ENCODE peak calls at places on chromosomes 6 and 20, in five cellular contexts. N, K, J, L and R are unnamed samples.
A peak's percentile ranks its signal among the peaks of the same experiment; 100 is the strongest.

GRCh38 chr6:31664790-31665500 is at the start of gene GPANK1:
- DNase-seq in N (peak; percentile 68), K (peak; percentile 95), J (peak; percentile 78), L (peak; percentile 95), R (peak; percentile 65)

GRCh38 chr6:157219201-157220200 is 103.8 kb downstream of the TMEM242 start:
- DNase-seq in N (no peak), K (no peak), J (no peak), L (no peak), R (no peak)

GRCh38 chr6:155080876-155081845 is 86.0 kb downstream of the TIAM2 start:
- DNase-seq in N (no peak), K (no peak), J (no peak), L (no peak), R (no peak)

GRCh38 chr6:72963946-72964345 is 261.4 kb downstream of the KHDC1L start:
- DNase-seq in N (no peak), K (no peak), J (no peak), L (no peak), R (no peak)

GRCh38 chr6:15417811-15418210 is 171.9 kb downstream of the JARID2 start:
- DNase-seq in N (no peak), K (no peak), J (no peak), L (no peak), R (no peak)

GRCh38 chr6:19597809-19598320 is 239.3 kb upstream of the ID4 start:
- DNase-seq in N (no peak), K (peak; percentile 83), J (no peak), L (no peak), R (no peak)

GRCh38 chr6:105424177-105424783 is 21.4 kb upstream of the PREP start:
- DNase-seq in N (peak; percentile 68), K (peak; percentile 70), J (peak; percentile 51), L (peak; percentile 69), R (no peak)

GRCh38 chr6:29301401-29301800 is at the start of gene OR14J1:
- DNase-seq in N (no peak), K (no peak), J (no peak), L (no peak), R (no peak)

GRCh38 chr20:44735816-44736169 is 9.9 kb upstream of the KCNK15 start:
- DNase-seq in N (no peak), K (no peak), J (no peak), L (no peak), R (no peak)

GRCh38 chr20:62134735-62135231 is 8.4 kb downstream of the PSMA7 start:
- DNase-seq in N (no peak), K (no peak), J (no peak), L (peak; percentile 51), R (no peak)

GRCh38 chr6:78850621-78851020 is 16.7 kb upstream of the IRAK1BP1 start:
- DNase-seq in N (no peak), K (no peak), J (no peak), L (no peak), R (no peak)

GRCh38 chr6:140897804-140898573 is 1234.7 kb upstream of the GJE1 start:
- DNase-seq in N (no peak), K (no peak), J (no peak), L (no peak), R (no peak)

GRCh38 chr20:3239026-3239866 is at the start of gene SLC4A11:
- DNase-seq in N (peak; percentile 57), K (peak; percentile 68), J (no peak), L (peak; percentile 62), R (peak; percentile 45)

GRCh38 chr20:59669451-59669850 is 65.1 kb downstream of the PHACTR3 start:
- DNase-seq in N (no peak), K (no peak), J (no peak), L (no peak), R (no peak)

GRCh38 chr6:16372029-16372776 is 133.8 kb downstream of the GMPR start:
- DNase-seq in N (no peak), K (no peak), J (no peak), L (no peak), R (no peak)

GRCh38 chr20:37414133-37414532 is 68.2 kb downstream of the SRC start:
- DNase-seq in N (no peak), K (no peak), J (no peak), L (no peak), R (no peak)

GRCh38 chr20:15345287-15345686 is 1007.9 kb upstream of the FLRT3 start:
- DNase-seq in N (no peak), K (no peak), J (no peak), L (no peak), R (no peak)
- TF ChIP-seq CTCF in N (no peak), K (no peak), J (no peak), L (no peak), R (no peak)

DNA sequence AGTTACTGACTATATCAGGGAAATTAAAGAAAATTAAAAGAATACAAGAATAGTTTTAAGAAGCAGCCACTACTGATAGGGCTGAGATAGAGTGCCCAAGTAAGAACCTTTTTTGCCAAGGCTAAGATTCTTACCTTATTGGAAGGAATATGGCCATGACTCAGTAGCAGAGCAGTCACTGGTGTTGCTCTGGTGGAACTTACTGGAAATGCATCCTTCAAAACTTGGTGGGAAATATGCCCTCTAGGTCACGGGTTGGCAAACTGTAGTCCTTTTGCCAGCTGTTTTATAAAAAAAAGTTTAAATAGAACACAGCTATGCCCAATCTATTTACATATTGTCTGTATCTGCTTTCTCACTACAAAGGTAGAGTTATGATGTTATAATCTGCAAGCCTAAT is 6.0 kb downstream of the HSF2 start:
- DNase-seq in N (no peak), K (no peak), J (no peak), L (no peak), R (no peak)
- TF ChIP-seq CTCF in N (no peak), K (no peak), J (no peak), L (no peak), R (no peak)

GRCh38 chr6:35687658-35688604 is 784 bp downstream of the FKBP5 start:
- DNase-seq in N (peak; percentile 54), K (peak; percentile 86), J (no peak), L (peak; percentile 67), R (no peak)
- TF ChIP-seq CTCF in N (no peak), K (peak; percentile 7), J (no peak), L (no peak), R (no peak)

GRCh38 chr20:7650081-7650480 is 290.2 kb downstream of the HAO1 start:
- DNase-seq in N (no peak), K (peak; percentile 66), J (no peak), L (no peak), R (no peak)
- TF ChIP-seq CTCF in N (no peak), K (no peak), J (no peak), L (no peak), R (no peak)

GRCh38 chr6:83514877-83515466 is 2.6 kb downstream of the PRSS35 start:
- DNase-seq in N (peak; percentile 34), K (peak; percentile 50), J (no peak), L (peak; percentile 77), R (no peak)

GRCh38 chr6:83517500-83517899 is 5.2 kb downstream of the PRSS35 start:
- DNase-seq in N (no peak), K (no peak), J (no peak), L (no peak), R (no peak)

DNA sequence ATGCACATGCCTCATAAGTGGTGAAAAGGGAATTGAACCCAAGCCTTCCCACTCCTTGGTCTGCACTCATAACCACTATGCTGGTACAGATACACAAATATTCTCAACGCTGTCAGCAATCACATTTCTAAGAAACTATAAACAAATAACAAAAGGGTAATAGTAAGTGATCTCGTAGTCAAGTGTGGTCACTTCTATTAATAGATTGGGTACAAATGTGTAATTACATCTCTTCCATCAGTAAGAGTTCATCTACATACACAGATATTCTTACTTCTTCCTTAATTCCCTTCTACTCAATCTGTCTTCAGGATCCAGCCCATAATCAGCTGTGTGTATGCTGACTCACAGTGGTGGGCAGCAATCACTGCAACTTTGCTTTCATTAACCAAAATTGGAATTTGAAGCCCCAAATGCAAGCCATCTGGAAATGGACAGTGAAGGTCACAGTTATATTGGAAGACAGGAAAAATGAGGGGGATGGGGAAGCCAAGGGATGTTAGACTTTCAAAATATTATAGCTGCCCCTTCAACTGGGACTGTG is 6.7 kb downstream of the PRSS35 start:
- DNase-seq in N (no peak), K (no peak), J (no peak), L (no peak), R (no peak)
- TF ChIP-seq CTCF in N (no peak), K (peak; percentile 41), J (no peak), L (peak; percentile 29), R (peak; percentile 9)